ENCODE peak calls at places on chromosomes 13 and 19, in five cellular contexts. U, K, C, D and P are unnamed samples.

GRCh38 chr13:64074989-64075474 is 2659.4 kb upstream of the PCDH20 start:
- DNase-seq in U (no peak), K (no peak), C (no peak), D (no peak), P (no peak)

GRCh38 chr19:39506944-39507714 is 7.8 kb upstream of the SELENOV start:
- DNase-seq in U (peak; percentile 82), K (peak; percentile 23), C (peak; percentile 29), D (no peak), P (peak; percentile 41)

GRCh38 chr13:57787058-57787791 is 155.7 kb downstream of the PCDH17 start:
- DNase-seq in U (peak; percentile 51), K (no peak), C (no peak), D (no peak), P (no peak)

GRCh38 chr13:74409551-74409950 is 275.3 kb upstream of the KLF12 start:
- DNase-seq in U (no peak), K (no peak), C (no peak), D (no peak), P (no peak)

GRCh38 chr19:4322942-4323665 is 15.5 kb downstream of the STAP2 start:
- DNase-seq in U (no peak), K (no peak), C (no peak), D (no peak), P (no peak)

GRCh38 chr13:91513790-91514189 is 115.4 kb downstream of the GPC5 start:
- DNase-seq in U (no peak), K (no peak), C (no peak), D (no peak), P (no peak)

GRCh38 chr13:43684947-43685725 is 101.6 kb downstream of the ENOX1 start:
- DNase-seq in U (no peak), K (no peak), C (no peak), D (no peak), P (no peak)

GRCh38 chr13:48739346-48740037 is 85.8 kb downstream of the CYSLTR2 start:
- DNase-seq in U (no peak), K (no peak), C (no peak), D (no peak), P (no peak)

GRCh38 chr13:19618925-19619324 is 14.5 kb upstream of the MPHOSPH8 start:
- DNase-seq in U (peak; percentile 33), K (peak; percentile 11), C (no peak), D (no peak), P (no peak)

GRCh38 chr19:8609210-8610040 is 1.1 kb downstream of the ADAMTS10 start:
- DNase-seq in U (peak; percentile 82), K (no peak), C (peak; percentile 73), D (no peak), P (no peak)

GRCh38 chr19:10520652-10521318 is 3.5 kb upstream of the S1PR5 start:
- DNase-seq in U (no peak), K (no peak), C (no peak), D (no peak), P (no peak)

GRCh38 chr13:81760316-81760715 is 1419.4 kb upstream of the SPRY2 start:
- DNase-seq in U (no peak), K (no peak), C (no peak), D (no peak), P (no peak)

GRCh38 chr19:13506550-13506878 is 235 bp upstream of the CACNA1A start:
- DNase-seq in U (no peak), K (no peak), C (no peak), D (no peak), P (no peak)

GRCh38 chr19:23415034-23415433 is 19.8 kb upstream of the ZNF91 start:
- DNase-seq in U (no peak), K (no peak), C (no peak), D (no peak), P (no peak)

GRCh38 chr19:10510301-10510802 is 6.9 kb downstream of the S1PR5 start:
- DNase-seq in U (peak; percentile 74), K (peak; percentile 29), C (peak; percentile 18), D (no peak), P (peak; percentile 53)

GRCh38 chr13:21243045-21243842 is 66.8 kb downstream of the MRPL57 start:
- DNase-seq in U (no peak), K (no peak), C (no peak), D (no peak), P (no peak)

GRCh38 chr13:76385606-76386005 is 500.6 kb downstream of the KCTD12 start:
- DNase-seq in U (no peak), K (no peak), C (no peak), D (no peak), P (no peak)

GRCh38 chr19:18294467-18294864 is 13.0 kb upstream of the JUND start:
- DNase-seq in U (peak; percentile 64), K (peak; percentile 92), C (no peak), D (no peak), P (peak; percentile 97)

GRCh38 chr13:113601166-113602070 is 16.9 kb downstream of the TFDP1 start:
- DNase-seq in U (no peak), K (no peak), C (no peak), D (no peak), P (no peak)

GRCh38 chr19:6379744-6380143 is 4.0 kb upstream of the PSPN start:
- DNase-seq in U (no peak), K (no peak), C (no peak), D (no peak), P (no peak)

GRCh38 chr19:18736415-18737336 is 53.2 kb downstream of the CRTC1 start:
- DNase-seq in U (no peak), K (no peak), C (no peak), D (no peak), P (no peak)

GRCh38 chr13:78410164-78410563 is 193.2 kb downstream of the POU4F1 start:
- DNase-seq in U (no peak), K (no peak), C (no peak), D (no peak), P (no peak)

GRCh38 chr19:33175886-33176669 is 18.1 kb upstream of the LRP3 start:
- DNase-seq in U (no peak), K (peak; percentile 13), C (peak; percentile 21), D (no peak), P (peak; percentile 16)

GRCh38 chr19:29484876-29485275 is 40.9 kb upstream of the VSTM2B start:
- DNase-seq in U (peak; percentile 5), K (no peak), C (no peak), D (no peak), P (no peak)

GRCh38 chr13:53242015-53242414 is 213.4 kb downstream of the OLFM4 start:
- DNase-seq in U (no peak), K (no peak), C (no peak), D (no peak), P (no peak)

GRCh38 chr19:44696939-44697669 is 1.8 kb upstream of the CEACAM16 start:
- DNase-seq in U (peak; percentile 62), K (no peak), C (no peak), D (no peak), P (no peak)

GRCh38 chr19:470701-471100 is 9.9 kb upstream of the SHC2 start:
- DNase-seq in U (no peak), K (no peak), C (no peak), D (no peak), P (no peak)

GRCh38 chr19:19320362-19321142 is at the start of the genes MAU2 and SUGP1:
- DNase-seq in U (peak; percentile 92), K (peak; percentile 92), C (peak; percentile 89), D (peak; percentile 82), P (peak; percentile 94)

GRCh38 chr13:113787694-113788093 is 28.7 kb downstream of the TMEM255B start:
- DNase-seq in U (no peak), K (no peak), C (no peak), D (no peak), P (no peak)

GRCh38 chr13:113634279-113635047 is 23.5 kb downstream of the ATP4B start:
- DNase-seq in U (no peak), K (peak; percentile 44), C (no peak), D (no peak), P (peak; percentile 5)

GRCh38 chr19:34269081-34269480 is 14.7 kb downstream of the GARRE1 start:
- DNase-seq in U (no peak), K (no peak), C (no peak), D (no peak), P (peak; percentile 41)

GRCh38 chr19:741506-742131 is 9.3 kb upstream of the MISP start:
- DNase-seq in U (peak; percentile 65), K (no peak), C (no peak), D (no peak), P (no peak)

GRCh38 chr13:20387441-20387971 is 138.2 kb downstream of the CRYL1 start:
- DNase-seq in U (no peak), K (no peak), C (no peak), D (no peak), P (no peak)

GRCh38 chr13:50382951-50383350 is 367.7 kb downstream of the KCNRG start:
- DNase-seq in U (no peak), K (no peak), C (no peak), D (no peak), P (no peak)
- H3K4me1 ChIP-seq in U (peaks cover 7% of the 10 kb centered on the region), K (peaks cover 6% of the 10 kb centered on the region), C (peaks cover 2% of the 10 kb centered on the region), D (no peaks in the 10 kb centered on the region), P (peaks cover 19% of the 10 kb centered on the region)

DNA sequence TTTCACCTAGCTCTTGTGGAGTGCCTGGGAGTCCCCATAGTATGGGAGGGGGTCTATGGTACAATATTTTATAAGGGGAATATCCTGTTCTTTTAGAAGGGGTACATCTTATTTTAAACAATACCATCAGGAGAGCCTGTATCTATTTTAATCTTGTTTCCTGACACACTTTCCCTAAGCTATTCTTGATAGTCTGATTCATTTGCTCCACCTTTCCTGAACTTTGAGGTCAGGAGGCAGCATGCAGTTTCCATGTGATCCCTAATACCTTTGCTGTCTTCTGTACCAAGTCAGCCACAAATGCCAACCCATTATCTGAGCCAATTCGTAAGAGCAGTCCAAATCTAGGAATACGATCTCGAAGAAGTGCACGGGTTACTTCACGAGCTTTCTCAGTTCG is 86.2 kb downstream of the SLC25A15 start:
- DNase-seq in U (no peak), K (no peak), C (no peak), D (no peak), P (no peak)
- H3K9me3 ChIP-seq in U (peaks cover 25% of the 10 kb centered on the region), K (no peaks in the 10 kb centered on the region), C (peaks cover 12% of the 10 kb centered on the region), D (peaks cover 31% of the 10 kb centered on the region), P (no peaks in the 10 kb centered on the region)

GRCh38 chr13:99285432-99286182 is 21.6 kb downstream of the GPR183 start:
- DNase-seq in U (no peak), K (no peak), C (no peak), D (no peak), P (no peak)
- H3K4me1 ChIP-seq in U (no peaks in the 10 kb centered on the region), K (peaks cover 89% of the 10 kb centered on the region), C (peaks cover 7% of the 10 kb centered on the region), D (peaks cover 47% of the 10 kb centered on the region), P (peaks cover 100% of the 10 kb centered on the region)

GRCh38 chr19:14595558-14595957 is 12.7 kb downstream of the CLEC17A start:
- DNase-seq in U (no peak), K (no peak), C (no peak), D (no peak), P (no peak)
- H3K9me3 ChIP-seq in U (peaks cover 8% of the 10 kb centered on the region), K (no peaks in the 10 kb centered on the region), C (no peaks in the 10 kb centered on the region), D (no peaks in the 10 kb centered on the region), P (no peaks in the 10 kb centered on the region)

GRCh38 chr13:26604784-26605183 is 47.3 kb downstream of the WASF3 start:
- DNase-seq in U (no peak), K (no peak), C (peak; percentile 58), D (peak; percentile 72), P (no peak)
- H3K4me1 ChIP-seq in U (peaks cover 3% of the 10 kb centered on the region), K (no peaks in the 10 kb centered on the region), C (peaks cover 4% of the 10 kb centered on the region), D (no peaks in the 10 kb centered on the region), P (no peaks in the 10 kb centered on the region)

DNA sequence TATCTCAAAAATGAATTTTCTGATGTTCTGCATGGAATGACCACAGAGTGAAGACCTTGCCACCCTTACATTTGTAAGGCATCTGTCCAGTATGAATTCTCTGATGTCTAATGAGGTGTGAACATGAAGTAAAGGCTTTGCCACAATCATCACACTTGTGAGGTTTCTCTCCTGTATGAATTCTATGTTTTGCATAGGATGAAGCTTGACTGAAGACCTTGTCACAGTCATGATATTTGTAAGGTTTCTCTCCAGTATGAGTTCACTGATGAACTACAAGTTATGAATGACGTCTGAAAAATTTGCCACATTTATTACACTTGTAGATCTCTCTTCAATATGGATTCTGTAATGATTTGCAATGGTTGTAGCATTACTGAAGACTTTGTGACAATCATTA is 13.3 kb downstream of the ZNF816 start:
- DNase-seq in U (no peak), K (no peak), C (no peak), D (no peak), P (no peak)
- H3K9me3 ChIP-seq in U (peaks cover 41% of the 10 kb centered on the region), K (peaks cover 45% of the 10 kb centered on the region), C (peaks cover 18% of the 10 kb centered on the region), D (peaks cover 41% of the 10 kb centered on the region), P (peaks cover 60% of the 10 kb centered on the region)